ENCODE peak calls at places on chromosomes 6 and 20, in four cellular contexts. I is A549, B is ovary, N is Peyer's patch. J is an unnamed sample.

GRCh38 chr20:12345978-12346377 is 428.3 kb downstream of the BTBD3 start:
- DNase-seq in I (no peak), B (no peak), N (no peak), J (no peak)

GRCh38 chr20:6769953-6770831 is 2.7 kb downstream of the BMP2 start:
- DNase-seq in I (no peak), B (peak), N (peak), J (peak)

GRCh38 chr20:32563311-32564272 is 21.5 kb downstream of the NOL4L start:
- DNase-seq in I (no peak), B (no peak), N (no peak), J (no peak)

GRCh38 chr6:53815381-53816119 is 20.7 kb downstream of the LRRC1 start:
- DNase-seq in I (no peak), B (no peak), N (no peak), J (no peak)

GRCh38 chr6:26198626-26199056 is 111.4 kb downstream of the HFE start:
- DNase-seq in I (no peak), B (no peak), N (no peak), J (no peak)

GRCh38 chr6:38755874-38756273 is 40.8 kb downstream of the DNAH8 start:
- DNase-seq in I (no peak), B (no peak), N (no peak), J (no peak)

GRCh38 chr20:51500936-51501335 is 41.6 kb downstream of the NFATC2 start:
- DNase-seq in I (no peak), B (no peak), N (no peak), J (no peak)

GRCh38 chr6:36599791-36600209 is 5.6 kb downstream of the SRSF3 start:
- DNase-seq in I (peak), B (peak), N (peak), J (no peak)

GRCh38 chr6:133855994-133856393 is 32.9 kb upstream of the TCF21 start:
- DNase-seq in I (no peak), B (no peak), N (no peak), J (no peak)

GRCh38 chr6:137241481-137242011 is 22.4 kb upstream of the IFNGR1 start:
- DNase-seq in I (peak), B (no peak), N (no peak), J (no peak)

GRCh38 chr20:49851991-49852390 is 39.4 kb downstream of the SLC9A8 start:
- DNase-seq in I (no peak), B (no peak), N (no peak), J (no peak)

GRCh38 chr6:20338160-20338559 is 63.5 kb upstream of the E2F3 start:
- DNase-seq in I (no peak), B (no peak), N (no peak), J (no peak)

GRCh38 chr20:49360242-49360968 is 82.5 kb upstream of the ZNFX1 start:
- DNase-seq in I (no peak), B (no peak), N (no peak), J (no peak)

GRCh38 chr6:144283781-144284473 is 1.2 kb upstream of the UTRN start:
- DNase-seq in I (no peak), B (no peak), N (no peak), J (no peak)

GRCh38 chr6:146901940-146902816 is 302.0 kb upstream of the STXBP5 start:
- DNase-seq in I (no peak), B (no peak), N (no peak), J (no peak)

GRCh38 chr20:61026173-61026572 is 225.9 kb upstream of the CDH4 start:
- DNase-seq in I (no peak), B (no peak), N (no peak), J (no peak)

GRCh38 chr20:33291830-33292355 is 8.9 kb downstream of the BPIFB1 start:
- DNase-seq in I (peak), B (no peak), N (no peak), J (peak)

GRCh38 chr6:130473886-130474285 is 108.1 kb downstream of the TMEM200A start:
- DNase-seq in I (no peak), B (no peak), N (no peak), J (no peak)

GRCh38 chr6:125810435-125810834 is 19.7 kb downstream of the NCOA7 start:
- DNase-seq in I (no peak), B (no peak), N (no peak), J (no peak)

GRCh38 chr20:44245977-44246376 is 1.1 kb upstream of the GDAP1L1 start:
- DNase-seq in I (no peak), B (no peak), N (no peak), J (no peak)

GRCh38 chr20:44247131-44247571 is at the start of gene GDAP1L1:
- DNase-seq in I (no peak), B (peak), N (no peak), J (no peak)

GRCh38 chr20:44251284-44251683 is 4.2 kb downstream of the GDAP1L1 start:
- DNase-seq in I (no peak), B (no peak), N (no peak), J (no peak)

GRCh38 chr20:44248420-44248759 is 1.3 kb downstream of the GDAP1L1 start:
- DNase-seq in I (no peak), B (no peak), N (no peak), J (no peak)

GRCh38 chr20:44247676-44248419 is 740 bp downstream of the GDAP1L1 start:
- DNase-seq in I (peak), B (peak), N (no peak), J (peak)
- H3K4me3 ChIP-seq in I (no peak), B (peak), N (no peak), J (no peak)

GRCh38 chr6:105607624-105608392 is 204.9 kb upstream of the PREP start:
- DNase-seq in I (no peak), B (no peak), N (no peak), J (no peak)

GRCh38 chr6:105609375-105609991 is 206.6 kb upstream of the PREP start:
- DNase-seq in I (peak), B (no peak), N (no peak), J (peak)

GRCh38 chr6:105608393-105608705 is 205.5 kb upstream of the PREP start:
- DNase-seq in I (no peak), B (no peak), N (no peak), J (no peak)

GRCh38 chr6:105606871-105607421 is 204.1 kb upstream of the PREP start:
- DNase-seq in I (peak), B (no peak), N (no peak), J (no peak)

GRCh38 chr6:105608711-105609374 is 206.0 kb upstream of the PREP start:
- DNase-seq in I (peak), B (no peak), N (no peak), J (no peak)
- TF ChIP-seq POLR2A in I (no peak), B (no peak), N (no peak), J (no peak)

DNA sequence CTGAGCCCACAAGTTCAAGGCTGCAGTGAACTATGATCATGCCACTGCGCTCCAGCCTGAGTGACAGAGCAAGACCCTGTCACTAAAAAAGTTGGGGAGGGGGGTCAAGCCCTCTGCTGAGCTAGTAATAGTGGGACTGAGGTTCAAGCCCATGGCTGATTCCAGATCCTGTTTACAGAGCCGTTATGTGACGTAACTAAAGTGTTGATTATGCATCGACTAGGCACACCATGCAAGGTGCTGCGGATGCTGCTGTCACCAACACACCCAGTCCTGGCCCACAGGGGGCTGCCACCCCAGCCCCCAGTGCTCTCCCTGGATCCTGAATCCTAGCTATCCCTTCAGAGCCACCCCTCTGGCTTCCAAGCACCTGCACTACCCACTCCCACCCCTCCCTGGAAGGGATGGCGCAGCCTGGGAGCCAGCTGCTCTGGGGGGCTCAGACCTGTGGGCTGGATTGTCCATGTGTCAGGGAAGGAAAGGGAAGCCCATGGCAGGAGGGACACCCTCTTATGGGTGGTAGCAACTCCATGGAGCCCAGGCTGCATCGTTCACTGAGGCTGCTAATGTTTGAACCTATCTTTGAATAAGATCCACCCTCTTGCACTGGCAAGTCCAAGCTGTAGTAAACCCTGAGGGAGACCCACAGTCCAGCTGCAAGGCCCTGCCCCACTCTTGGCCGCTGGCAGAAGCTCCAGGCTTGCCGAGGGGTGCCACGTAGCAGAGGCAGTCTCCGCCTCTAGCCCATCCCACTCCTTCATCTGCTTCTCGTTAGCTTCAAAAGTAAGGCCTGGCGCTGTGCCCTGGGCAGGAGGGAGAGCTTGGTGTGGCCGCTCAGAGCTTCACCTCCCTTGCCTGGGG is 95.0 kb downstream of the SNX5 start:
- DNase-seq in I (peak), B (peak), N (peak), J (peak)
- H3K4me3 ChIP-seq in I (no peak), B (no peak), N (peak), J (no peak)

GRCh38 chr6:142300758-142301251 is 1.0 kb upstream of the ADGRG6 start:
- DNase-seq in I (peak), B (no peak), N (peak), J (peak)
- TF ChIP-seq POLR2A in I (no peak), B (no peak), N (no peak), J (no peak)

GRCh38 chr6:98824163-98824906 is 10.0 kb upstream of the POU3F2 start:
- DNase-seq in I (no peak), B (no peak), N (no peak), J (no peak)
- H3K4me3 ChIP-seq in I (no peak), B (no peak), N (no peak), J (no peak)

GRCh38 chr6:28380381-28380780 is 19.2 kb downstream of the ZSCAN12 start:
- DNase-seq in I (no peak), B (no peak), N (no peak), J (no peak)

GRCh38 chr6:28384143-28384533 is 15.4 kb downstream of the ZSCAN12 start:
- DNase-seq in I (no peak), B (no peak), N (no peak), J (no peak)

GRCh38 chr6:28377879-28378278 is 21.7 kb downstream of the ZSCAN12 start:
- DNase-seq in I (no peak), B (no peak), N (no peak), J (no peak)

GRCh38 chr6:28378644-28379043 is 20.9 kb downstream of the ZSCAN12 start:
- DNase-seq in I (no peak), B (no peak), N (no peak), J (no peak)

DNA sequence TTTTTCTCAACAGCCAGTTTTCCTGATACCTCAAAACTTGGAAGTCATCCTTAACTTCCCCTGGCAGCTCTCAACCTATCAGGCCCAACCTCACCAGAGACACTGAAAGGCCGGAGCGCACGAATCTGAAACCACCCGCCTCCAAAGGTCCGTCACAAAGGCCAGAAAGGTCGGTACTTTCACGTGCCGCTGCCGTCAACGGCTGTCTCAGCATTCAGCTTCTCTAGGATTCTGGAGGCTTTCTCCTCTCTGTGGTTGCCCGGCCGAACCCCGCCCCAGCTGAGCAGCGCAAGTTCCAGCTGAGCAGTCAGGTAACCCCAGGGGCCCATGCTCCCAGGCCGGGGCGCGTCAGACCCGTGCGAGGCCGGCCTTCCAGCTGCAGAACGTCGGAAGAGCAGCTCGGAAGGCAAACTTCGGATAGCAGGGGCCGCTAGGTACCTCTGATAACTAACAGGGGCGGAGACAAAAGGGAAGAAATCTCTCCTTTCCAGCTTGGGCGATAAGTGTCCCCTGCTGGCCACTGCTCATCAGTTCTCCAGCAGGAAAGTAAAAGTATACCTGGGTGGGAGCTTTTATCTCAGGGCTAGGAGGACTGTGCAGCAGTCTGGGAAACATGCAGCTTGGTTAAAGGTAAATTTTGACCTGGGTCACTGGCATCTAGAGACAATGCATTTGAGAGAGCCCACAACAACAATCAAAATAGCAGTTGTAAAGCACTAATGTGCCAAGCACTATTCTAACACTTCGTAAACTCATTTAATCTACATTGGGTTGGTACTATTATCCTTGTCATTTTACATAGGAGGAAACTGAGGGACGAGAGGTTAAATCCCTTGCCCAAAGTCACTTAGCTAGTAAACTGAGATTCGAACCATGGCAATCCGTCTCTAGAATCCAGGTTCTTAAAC is 16.1 kb downstream of the ZSCAN12 start:
- DNase-seq in I (peak), B (peak), N (peak), J (peak)
- TF ChIP-seq POLR2A in I (no peak), B (no peak), N (peak), J (peak)

GRCh38 chr6:142304241-142304640 is 2.4 kb downstream of the ADGRG6 start:
- DNase-seq in I (no peak), B (no peak), N (no peak), J (no peak)
- H3K4me3 ChIP-seq in I (peak), B (no peak), N (no peak), J (no peak)